ENCODE peak calls at places on chromosomes 2 and 18, in five cellular contexts. H is T1000, N is NCI-H774, I is OCI-LY7, C is G401. Z is an unnamed sample.

GRCh38 chr2:71746946-71747501 is 293.7 kb downstream of the DYSF start:
- DNase-seq in H (peak), N (no peak), I (no peak), C (no peak), Z (peak)

GRCh38 chr2:150303281-150303680 is 184.2 kb downstream of the RND3 start:
- DNase-seq in H (no peak), N (no peak), I (no peak), C (no peak), Z (no peak)

GRCh38 chr2:37846207-37846606 is 78.9 kb upstream of the RMDN2 start:
- DNase-seq in H (no peak), N (no peak), I (no peak), C (no peak), Z (no peak)

GRCh38 chr18:69689081-69689759 is 258.5 kb downstream of the CD226 start:
- DNase-seq in H (no peak), N (no peak), I (no peak), C (no peak), Z (no peak)

GRCh38 chr18:46220116-46220515 is 115.9 kb downstream of the HAUS1 start:
- DNase-seq in H (no peak), N (no peak), I (no peak), C (no peak), Z (peak)

GRCh38 chr2:159614534-159615186 is 1.7 kb downstream of the BAZ2B start:
- DNase-seq in H (no peak), N (peak), I (no peak), C (no peak), Z (peak)

GRCh38 chr2:125398738-125399473 is 1257.1 kb upstream of the GYPC start:
- DNase-seq in H (no peak), N (no peak), I (no peak), C (no peak), Z (no peak)

GRCh38 chr2:47198985-47199451 is 43.9 kb upstream of the STPG4 start:
- DNase-seq in H (peak), N (no peak), I (no peak), C (no peak), Z (peak)

GRCh38 chr2:112006076-112006410 is 49.0 kb upstream of the TMEM87B start:
- DNase-seq in H (no peak), N (no peak), I (no peak), C (no peak), Z (no peak)

GRCh38 chr18:35982404-35983114 is 10.1 kb downstream of the RMP24 start:
- DNase-seq in H (no peak), N (no peak), I (no peak), C (no peak), Z (no peak)

GRCh38 chr2:221380686-221381085 is 191.4 kb downstream of the EPHA4 start:
- DNase-seq in H (no peak), N (no peak), I (no peak), C (no peak), Z (no peak)

GRCh38 chr2:181746844-181747243 is 66.5 kb upstream of the NEUROD1 start:
- DNase-seq in H (no peak), N (no peak), I (no peak), C (no peak), Z (no peak)

GRCh38 chr2:143955416-143956075 is 564.4 kb downstream of the ZEB2 start:
- DNase-seq in H (no peak), N (no peak), I (no peak), C (no peak), Z (peak)

GRCh38 chr2:6506311-6507258 is 359.1 kb downstream of the CMPK2 start:
- DNase-seq in H (peak), N (no peak), I (no peak), C (no peak), Z (no peak)

GRCh38 chr2:73762571-73762970 is 17.3 kb downstream of the DUSP11 start:
- DNase-seq in H (no peak), N (no peak), I (no peak), C (no peak), Z (no peak)

GRCh38 chr2:26727641-26728561 is 35.4 kb downstream of the KCNK3 start:
- DNase-seq in H (no peak), N (no peak), I (no peak), C (no peak), Z (no peak)

GRCh38 chr2:20178404-20179178 is 46.3 kb downstream of the SDC1 start:
- DNase-seq in H (no peak), N (no peak), I (no peak), C (no peak), Z (no peak)

GRCh38 chr2:178568227-178568626 is 88.0 kb downstream of the PLEKHA3 start:
- DNase-seq in H (no peak), N (no peak), I (no peak), C (no peak), Z (no peak)

GRCh38 chr2:47222813-47223564 is 67.9 kb upstream of the STPG4 start:
- DNase-seq in H (no peak), N (no peak), I (no peak), C (no peak), Z (no peak)

GRCh38 chr2:27049422-27050280 is 1.8 kb upstream of the AGBL5 start:
- DNase-seq in H (no peak), N (peak), I (peak), C (peak), Z (no peak)

GRCh38 chr2:67880291-67880761 is 182.5 kb downstream of the C1D start:
- DNase-seq in H (no peak), N (no peak), I (no peak), C (peak), Z (no peak)

GRCh38 chr2:62504657-62505056 is 1.3 kb downstream of the TMEM17 start:
- DNase-seq in H (no peak), N (no peak), I (no peak), C (no peak), Z (no peak)

GRCh38 chr2:71071681-71072398 is 3.4 kb downstream of the NAGK start:
- DNase-seq in H (no peak), N (no peak), I (peak), C (no peak), Z (no peak)

GRCh38 chr2:191892391-191892790 is 45.5 kb upstream of the CAVIN2 start:
- DNase-seq in H (no peak), N (no peak), I (no peak), C (no peak), Z (peak)

GRCh38 chr2:9430316-9431293 is 7.2 kb downstream of the CPSF3 start:
- DNase-seq in H (no peak), N (no peak), I (no peak), C (no peak), Z (no peak)

GRCh38 chr18:61842146-61842545 is 50.7 kb downstream of the RNF152 start:
- DNase-seq in H (no peak), N (no peak), I (no peak), C (no peak), Z (no peak)

GRCh38 chr18:26370037-26370436 is 143.8 kb downstream of the TAF4B start:
- DNase-seq in H (no peak), N (no peak), I (no peak), C (no peak), Z (no peak)

GRCh38 chr18:44895176-44895798 is 214.6 kb downstream of the SETBP1 start:
- DNase-seq in H (no peak), N (peak), I (peak), C (peak), Z (no peak)

GRCh38 chr2:23241106-23241505 is 143.9 kb upstream of the KLHL29 start:
- DNase-seq in H (no peak), N (no peak), I (no peak), C (no peak), Z (no peak)

GRCh38 chr18:39480494-39481245 is 1915.1 kb upstream of the CELF4 start:
- DNase-seq in H (no peak), N (no peak), I (no peak), C (no peak), Z (no peak)

GRCh38 chr2:201980389-201980821 is 53.2 kb upstream of the FZD7 start:
- DNase-seq in H (no peak), N (no peak), I (no peak), C (peak), Z (no peak)

GRCh38 chr2:10039658-10040410 is 3.5 kb upstream of the KLF11 start:
- DNase-seq in H (no peak), N (no peak), I (no peak), C (peak), Z (no peak)

GRCh38 chr18:24326211-24326610 is 71.4 kb downstream of the OSBPL1A start:
- DNase-seq in H (no peak), N (no peak), I (no peak), C (no peak), Z (no peak)

GRCh38 chr2:27742571-27742970 is 28.9 kb upstream of the MRPL33 start:
- DNase-seq in H (no peak), N (no peak), I (no peak), C (no peak), Z (no peak)

GRCh38 chr2:169002151-169002738 is 28.9 kb downstream of the ABCB11 start:
- DNase-seq in H (no peak), N (no peak), I (no peak), C (no peak), Z (no peak)